ENCODE peak calls at places on chromosomes 2 and 18, in nine cellular contexts. W is NCI-H1092; Z is upper lobe of right lung; H is retinal pigment epithelial cell; L is HAP-1; J is AG20443; M is stimulated activated CD4-positive, alpha-beta T cell treated with anti-CD3 and anti-CD28 coated beads, Interleukin-1b, Interleukin-23, amount 100 ng/mL, for 24 hours; S is ELR; F is effector CD4-positive, alpha-beta T cell. G is an unnamed sample.

GRCh38 chr2:11398710-11399109 is 54.3 kb upstream of the ROCK2 start:
- DNase-seq in W (peak; percentile 59), Z (peak; percentile 87), H (no peak), L (no peak), J (no peak), M (no peak), S (no peak), F (no peak), G (peak; percentile 41)

GRCh38 chr2:27281855-27282559 is at the start of gene TRIM54:
- DNase-seq in W (no peak), Z (no peak), H (no peak), L (peak; percentile 84), J (no peak), M (no peak), S (no peak), F (no peak), G (peak; percentile 70)

GRCh38 chr2:202172439-202173191 is 65.8 kb downstream of the SUMO1 start:
- DNase-seq in W (no peak), Z (no peak), H (no peak), L (no peak), J (no peak), M (peak; percentile 30), S (no peak), F (no peak), G (no peak)

GRCh38 chr2:31578316-31578715 is 2.4 kb downstream of the SRD5A2 start:
- DNase-seq in W (no peak), Z (no peak), H (no peak), L (no peak), J (no peak), M (no peak), S (no peak), F (no peak), G (no peak)

GRCh38 chr2:130873700-130874346 is 37.1 kb downstream of the ARHGEF4 start:
- DNase-seq in W (peak; percentile 36), Z (peak; percentile 71), H (peak; percentile 7), L (peak; percentile 82), J (peak; percentile 83), M (peak; percentile 52), S (peak; percentile 80), F (peak; percentile 59), G (peak; percentile 92)

GRCh38 chr2:236168110-236169067 is at the start of gene GBX2:
- DNase-seq in W (peak; percentile 51), Z (peak; percentile 58), H (no peak), L (peak; percentile 75), J (peak; percentile 87), M (no peak), S (peak; percentile 33), F (no peak), G (peak; percentile 97)

GRCh38 chr18:34122724-34123334 is 101.9 kb downstream of the NOL4 start:
- DNase-seq in W (peak; percentile 42), Z (no peak), H (peak; percentile 24), L (peak; percentile 41), J (peak; percentile 45), M (no peak), S (peak; percentile 52), F (no peak), G (peak; percentile 66)

GRCh38 chr2:233387667-233388528 is 33.6 kb downstream of the DGKD start:
- DNase-seq in W (peak; percentile 51), Z (peak; percentile 86), H (peak; percentile 90), L (no peak), J (peak; percentile 93), M (no peak), S (no peak), F (no peak), G (no peak)

GRCh38 chr2:99827296-99827999 is 314.9 kb downstream of the AFF3 start:
- DNase-seq in W (no peak), Z (no peak), H (no peak), L (no peak), J (no peak), M (no peak), S (no peak), F (no peak), G (no peak)

GRCh38 chr18:63689064-63689463 is 13.7 kb upstream of the SERPINB11 start:
- DNase-seq in W (no peak), Z (no peak), H (no peak), L (no peak), J (no peak), M (no peak), S (no peak), F (no peak), G (no peak)

GRCh38 chr2:165837122-165837521 is 43.1 kb upstream of the GALNT3 start:
- DNase-seq in W (no peak), Z (no peak), H (no peak), L (no peak), J (no peak), M (no peak), S (peak; percentile 52), F (no peak), G (peak; percentile 43)

GRCh38 chr2:200966770-200967169 is 3.3 kb upstream of the ORC2 start:
- DNase-seq in W (no peak), Z (no peak), H (peak; percentile 45), L (no peak), J (peak; percentile 44), M (no peak), S (peak; percentile 95), F (no peak), G (no peak)

GRCh38 chr2:128754246-128754724 is 435.6 kb upstream of the HS6ST1 start:
- DNase-seq in W (no peak), Z (no peak), H (no peak), L (no peak), J (no peak), M (no peak), S (no peak), F (no peak), G (no peak)

GRCh38 chr2:45826889-45827635 is 175.6 kb downstream of the PRKCE start:
- DNase-seq in W (no peak), Z (no peak), H (no peak), L (no peak), J (peak; percentile 94), M (no peak), S (peak; percentile 72), F (no peak), G (no peak)

GRCh38 chr2:39252888-39253518 is 9.2 kb upstream of the CDKL4 start:
- DNase-seq in W (no peak), Z (no peak), H (no peak), L (no peak), J (no peak), M (no peak), S (no peak), F (no peak), G (no peak)

GRCh38 chr2:201465524-201465971 is 14.0 kb downstream of the STRADB start:
- DNase-seq in W (no peak), Z (no peak), H (no peak), L (no peak), J (no peak), M (no peak), S (peak; percentile 23), F (no peak), G (no peak)

GRCh38 chr2:216636570-216637450 is 3.6 kb downstream of the IGFBP2 start:
- DNase-seq in W (no peak), Z (no peak), H (no peak), L (peak; percentile 93), J (no peak), M (no peak), S (peak; percentile 72), F (no peak), G (peak; percentile 84)

GRCh38 chr18:67525328-67526110 is 9.0 kb upstream of the DSEL start:
- DNase-seq in W (no peak), Z (no peak), H (peak; percentile 97), L (no peak), J (peak; percentile 82), M (no peak), S (peak; percentile 95), F (no peak), G (peak; percentile 68)

GRCh38 chr2:166802475-166802874 is 85.8 kb upstream of the XIRP2 start:
- DNase-seq in W (no peak), Z (no peak), H (no peak), L (no peak), J (no peak), M (no peak), S (no peak), F (no peak), G (no peak)

GRCh38 chr18:79483971-79484491 is 88.3 kb downstream of the NFATC1 start:
- DNase-seq in W (no peak), Z (peak; percentile 48), H (no peak), L (no peak), J (no peak), M (no peak), S (no peak), F (no peak), G (no peak)

GRCh38 chr2:239870276-239870675 is 154.9 kb downstream of the NDUFA10 start:
- DNase-seq in W (no peak), Z (no peak), H (no peak), L (no peak), J (no peak), M (no peak), S (no peak), F (no peak), G (peak; percentile 7)

GRCh38 chr2:11864724-11865123 is 118.3 kb downstream of the LPIN1 start:
- DNase-seq in W (no peak), Z (no peak), H (no peak), L (no peak), J (no peak), M (no peak), S (no peak), F (no peak), G (no peak)

GRCh38 chr2:159562248-159562647 is 54.1 kb downstream of the BAZ2B start:
- DNase-seq in W (no peak), Z (no peak), H (peak; percentile 8), L (no peak), J (no peak), M (no peak), S (no peak), F (no peak), G (no peak)

GRCh38 chr2:109531896-109532727 is 81.7 kb downstream of the SEPTIN10 start:
- DNase-seq in W (no peak), Z (no peak), H (no peak), L (no peak), J (no peak), M (no peak), S (no peak), F (no peak), G (no peak)

GRCh38 chr2:162067596-162067995 is 6.4 kb downstream of the DPP4 start:
- DNase-seq in W (no peak), Z (no peak), H (no peak), L (no peak), J (no peak), M (no peak), S (no peak), F (no peak), G (no peak)

GRCh38 chr18:76756491-76757288 is 65.7 kb upstream of the ZNF236 start:
- DNase-seq in W (no peak), Z (no peak), H (peak; percentile 24), L (no peak), J (peak; percentile 55), M (no peak), S (no peak), F (no peak), G (no peak)

GRCh38 chr18:47944972-47945843 is 14.7 kb upstream of the SMAD2 start:
- DNase-seq in W (no peak), Z (no peak), H (peak; percentile 89), L (no peak), J (no peak), M (no peak), S (peak; percentile 94), F (no peak), G (no peak)

GRCh38 chr2:214630402-214631035 is 179.0 kb downstream of the BARD1 start:
- DNase-seq in W (no peak), Z (no peak), H (no peak), L (no peak), J (no peak), M (no peak), S (peak; percentile 37), F (no peak), G (peak; percentile 71)

GRCh38 chr2:37458133-37458532 is 113.7 kb downstream of the QPCT start:
- DNase-seq in W (no peak), Z (no peak), H (no peak), L (no peak), J (no peak), M (no peak), S (no peak), F (no peak), G (no peak)

G was measured in endodermal cell.